ENCODE peak calls at places on chromosomes 3 and 15, in eight cellular contexts. D is right cardiac atrium; B is lower lobe of right lung; T is CD8-positive, alpha-beta memory T cell; Y is uterus; R is CD8-positive, alpha-beta T cell; I is Peyer's patch; S is upper lobe of left lung. U is an unnamed sample.

GRCh38 chr3:139289866-139290524 is 53.8 kb upstream of the MRPS22 start:
- DNase-seq in D (no peak), B (no peak), T (no peak), Y (no peak), R (no peak), I (no peak), S (no peak), U (no peak)

GRCh38 chr3:141393151-141394076 is 25.1 kb downstream of the ZBTB38 start:
- DNase-seq in D (peak; percentile 64), B (no peak), T (no peak), Y (no peak), R (no peak), I (no peak), S (no peak), U (no peak)

GRCh38 chr15:56532766-56533455 is 68.0 kb upstream of the MNS1 start:
- DNase-seq in D (no peak), B (no peak), T (no peak), Y (no peak), R (no peak), I (no peak), S (no peak), U (no peak)

GRCh38 chr3:126607214-126607908 is 47.6 kb downstream of the TXNRD3 start:
- DNase-seq in D (no peak), B (no peak), T (peak; percentile 53), Y (no peak), R (peak; percentile 28), I (no peak), S (no peak), U (no peak)

GRCh38 chr15:70147178-70147760 is 49.6 kb upstream of the TLE3 start:
- DNase-seq in D (no peak), B (no peak), T (no peak), Y (no peak), R (no peak), I (no peak), S (no peak), U (no peak)

GRCh38 chr3:100368421-100368820 is 32.5 kb downstream of the TOMM70 start:
- DNase-seq in D (no peak), B (no peak), T (no peak), Y (no peak), R (no peak), I (no peak), S (no peak), U (no peak)

GRCh38 chr3:56783644-56784451 is 17.9 kb downstream of the ARHGEF3 start:
- DNase-seq in D (peak; percentile 66), B (peak; percentile 72), T (peak; percentile 88), Y (peak; percentile 71), R (peak; percentile 86), I (peak; percentile 81), S (peak; percentile 85), U (no peak)

GRCh38 chr15:73464602-73465001 is 21.6 kb downstream of the REC114 start:
- DNase-seq in D (no peak), B (no peak), T (no peak), Y (no peak), R (no peak), I (no peak), S (no peak), U (no peak)

GRCh38 chr3:129673897-129674797 is 67.7 kb upstream of the PLXND1 start:
- DNase-seq in D (no peak), B (no peak), T (no peak), Y (no peak), R (no peak), I (no peak), S (no peak), U (no peak)

GRCh38 chr15:36251450-36251849 is 328.0 kb upstream of the CDIN1 start:
- DNase-seq in D (no peak), B (no peak), T (no peak), Y (no peak), R (no peak), I (no peak), S (no peak), U (no peak)

GRCh38 chr15:86611392-86612040 is 531.8 kb downstream of the AGBL1 start:
- DNase-seq in D (no peak), B (no peak), T (peak; percentile 67), Y (no peak), R (peak; percentile 21), I (no peak), S (no peak), U (no peak)

GRCh38 chr3:73144276-73144675 is 82.8 kb downstream of the EBLN2 start:
- DNase-seq in D (peak; percentile 89), B (no peak), T (no peak), Y (no peak), R (no peak), I (no peak), S (no peak), U (peak; percentile 80)

GRCh38 chr3:136343873-136344281 is 93.7 kb downstream of the PCCB start:
- DNase-seq in D (peak; percentile 88), B (peak; percentile 81), T (no peak), Y (peak; percentile 78), R (no peak), I (peak; percentile 37), S (peak; percentile 89), U (peak; percentile 90)

GRCh38 chr3:143847787-143848631 is at the start of gene SLC9A9:
- DNase-seq in D (peak; percentile 36), B (peak; percentile 41), T (peak; percentile 52), Y (no peak), R (peak; percentile 34), I (peak; percentile 56), S (peak; percentile 49), U (peak; percentile 39)

GRCh38 chr3:183710231-183710630 is 12.6 kb downstream of the YEATS2 start:
- DNase-seq in D (no peak), B (no peak), T (no peak), Y (no peak), R (no peak), I (no peak), S (no peak), U (no peak)

GRCh38 chr3:184788751-184789150 is 23.2 kb upstream of the VPS8 start:
- DNase-seq in D (no peak), B (no peak), T (no peak), Y (no peak), R (no peak), I (no peak), S (no peak), U (no peak)

GRCh38 chr3:155890671-155891190 is 20.3 kb downstream of the GMPS start:
- DNase-seq in D (no peak), B (no peak), T (no peak), Y (no peak), R (no peak), I (no peak), S (no peak), U (no peak)

GRCh38 chr3:16072420-16073110 is 101.9 kb upstream of the GALNT15 start:
- DNase-seq in D (no peak), B (no peak), T (no peak), Y (no peak), R (no peak), I (no peak), S (no peak), U (no peak)

GRCh38 chr3:31004025-31004678 is 109.7 kb upstream of the GADL1 start:
- DNase-seq in D (no peak), B (no peak), T (no peak), Y (no peak), R (no peak), I (no peak), S (no peak), U (no peak)

DNA sequence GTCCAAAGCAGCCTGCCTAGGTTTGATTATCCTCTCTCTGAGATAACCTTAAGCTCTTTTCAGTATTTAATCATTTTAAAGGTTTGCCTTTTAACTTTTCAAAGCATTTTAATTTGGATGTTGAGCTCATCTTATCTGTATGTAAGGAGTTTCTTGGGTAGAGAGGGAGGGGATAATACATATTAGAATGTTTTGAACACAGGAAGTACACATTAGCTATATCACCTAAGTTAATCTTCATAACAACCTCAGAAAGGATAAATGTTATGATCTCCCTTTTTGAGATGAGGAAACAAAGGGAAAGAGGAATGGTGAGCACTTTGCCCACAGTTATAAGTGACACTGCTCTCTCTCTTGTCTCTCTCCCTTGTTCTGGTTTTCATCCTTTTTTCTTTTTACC is 2.2 kb upstream of the CD47 start:
- DNase-seq in D (no peak), B (no peak), T (no peak), Y (no peak), R (no peak), I (no peak), S (no peak), U (no peak)
- H3K4me1 ChIP-seq in D (no peaks in the 10 kb centered on the region), B (peaks cover 8% of the 10 kb centered on the region), T (peaks cover 31% of the 10 kb centered on the region), Y (no peaks in the 10 kb centered on the region), R (peaks cover 37% of the 10 kb centered on the region), I (peaks cover 5% of the 10 kb centered on the region), S (peaks cover 24% of the 10 kb centered on the region), U (peaks cover 6% of the 10 kb centered on the region)

GRCh38 chr3:171875923-171876412 is 32.8 kb downstream of the TMEM212 start:
- DNase-seq in D (no peak), B (no peak), T (no peak), Y (peak; percentile 34), R (no peak), I (no peak), S (peak; percentile 28), U (no peak)

GRCh38 chr3:171873561-171873960 is 30.4 kb downstream of the TMEM212 start:
- DNase-seq in D (no peak), B (no peak), T (no peak), Y (no peak), R (no peak), I (no peak), S (no peak), U (no peak)

GRCh38 chr3:171874251-171874679 is 31.1 kb downstream of the TMEM212 start:
- DNase-seq in D (no peak), B (no peak), T (no peak), Y (no peak), R (no peak), I (no peak), S (peak; percentile 35), U (no peak)

GRCh38 chr3:171876651-171877272 is 33.6 kb downstream of the TMEM212 start:
- DNase-seq in D (no peak), B (no peak), T (no peak), Y (no peak), R (no peak), I (no peak), S (no peak), U (no peak)

GRCh38 chr3:171874879-171875278 is 31.7 kb downstream of the TMEM212 start:
- DNase-seq in D (no peak), B (no peak), T (no peak), Y (no peak), R (no peak), I (no peak), S (no peak), U (no peak)
- H3K27ac ChIP-seq in D (no peak overlapping the region), B (peak overlapping the region; percentile 70), T (no peak overlapping the region), Y (peak overlapping the region; percentile 80), R (no peak overlapping the region), I (peak overlapping the region; percentile 38), S (peak overlapping the region; percentile 87), U (peak overlapping the region; percentile 23)

GRCh38 chr3:53938645-53939044 is 47.0 kb upstream of the SELENOK start:
- DNase-seq in D (no peak), B (no peak), T (no peak), Y (no peak), R (no peak), I (no peak), S (no peak), U (no peak)
- H3K4me1 ChIP-seq in D (no peaks in the 10 kb centered on the region), B (no peaks in the 10 kb centered on the region), T (no peaks in the 10 kb centered on the region), Y (no peaks in the 10 kb centered on the region), R (no peaks in the 10 kb centered on the region), I (no peaks in the 10 kb centered on the region), S (no peaks in the 10 kb centered on the region), U (no peaks in the 10 kb centered on the region)

DNA sequence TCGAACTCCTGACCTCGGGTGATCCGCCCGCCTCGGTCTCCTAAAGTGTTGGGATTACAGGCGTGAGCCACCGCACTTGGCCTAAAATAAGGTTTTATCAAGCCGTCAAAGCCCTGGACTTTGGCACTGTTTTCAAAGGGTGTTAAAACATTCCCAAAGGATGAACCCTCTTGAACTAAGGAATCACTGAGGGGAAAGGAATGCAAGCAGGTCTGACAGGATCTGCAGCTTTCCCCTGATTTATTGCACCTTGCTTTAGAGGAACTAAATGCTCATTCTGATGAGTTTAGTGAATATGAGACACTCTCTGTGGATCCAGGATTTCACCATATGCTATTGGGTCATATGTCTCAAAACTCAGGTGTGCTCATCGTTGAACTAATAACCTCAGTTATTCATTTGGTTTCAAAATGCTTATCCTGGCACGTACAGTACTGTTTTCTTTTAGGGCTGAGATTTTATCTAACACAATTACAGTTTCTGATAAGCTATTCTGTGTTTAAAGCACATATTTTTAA is 63.0 kb upstream of the TSC22D2 start:
- DNase-seq in D (no peak), B (no peak), T (no peak), Y (no peak), R (no peak), I (no peak), S (no peak), U (no peak)
- H3K27ac ChIP-seq in D (no peak overlapping the region), B (no peak overlapping the region), T (no peak overlapping the region), Y (no peak overlapping the region), R (no peak overlapping the region), I (peak overlapping the region; percentile 40), S (no peak overlapping the region), U (no peak overlapping the region)